ENCODE peak calls at places on chromosomes 12 and 14, in six cellular contexts. W, Y, T, F, B and K are unnamed samples. For H3K4me1, the result is how much of the 10 kb centered on the place peaks cover.

GRCh38 chr14:101927859-101928258 is 36.5 kb upstream of the DYNC1H1 start:
- DNase-seq in W (peak), Y (no peak), T (no peak), F (peak), B (peak), K (no peak)

GRCh38 chr12:67091204-67091603 is 178.0 kb upstream of the CAND1 start:
- DNase-seq in W (peak), Y (no peak), T (no peak), F (no peak), B (no peak), K (no peak)

GRCh38 chr12:2853626-2854025 is 3.2 kb downstream of the TEX52 start:
- DNase-seq in W (peak), Y (peak), T (peak), F (peak), B (peak), K (peak)

GRCh38 chr12:105507311-105508035 is 177.0 kb downstream of the C12orf75 start:
- DNase-seq in W (no peak), Y (no peak), T (no peak), F (no peak), B (no peak), K (no peak)

GRCh38 chr14:59328410-59328809 is 136.8 kb downstream of the GPR135 start:
- DNase-seq in W (no peak), Y (no peak), T (no peak), F (no peak), B (no peak), K (no peak)

GRCh38 chr14:83425138-83425537 is 1891.5 kb upstream of the SEL1L start:
- DNase-seq in W (no peak), Y (no peak), T (no peak), F (no peak), B (no peak), K (no peak)

GRCh38 chr14:58315606-58316005 is 17.3 kb downstream of the ARID4A start:
- DNase-seq in W (no peak), Y (no peak), T (no peak), F (no peak), B (no peak), K (no peak)

GRCh38 chr12:127343941-127344340 is 923.0 kb upstream of the TMEM132C start:
- DNase-seq in W (no peak), Y (no peak), T (no peak), F (no peak), B (no peak), K (no peak)

GRCh38 chr14:89773644-89774316 is 180.8 kb downstream of the EFCAB11 start:
- DNase-seq in W (peak), Y (peak), T (peak), F (no peak), B (no peak), K (peak)

GRCh38 chr14:30921305-30921704 is 46.9 kb downstream of the COCH start:
- DNase-seq in W (no peak), Y (no peak), T (no peak), F (no peak), B (no peak), K (no peak)

GRCh38 chr14:35858521-35859209 is 32.5 kb downstream of the BRMS1L start:
- DNase-seq in W (no peak), Y (no peak), T (no peak), F (no peak), B (no peak), K (no peak)

GRCh38 chr12:109728921-109729836 is 15.6 kb downstream of the FAM222A start:
- DNase-seq in W (no peak), Y (no peak), T (no peak), F (no peak), B (no peak), K (no peak)

GRCh38 chr12:108884116-108885012 is 4.5 kb downstream of the DAO start:
- DNase-seq in W (peak), Y (peak), T (peak), F (peak), B (peak), K (peak)

GRCh38 chr12:121214855-121215745 is 5.2 kb downstream of the P2RX4 start:
- DNase-seq in W (no peak), Y (peak), T (no peak), F (peak), B (no peak), K (no peak)

GRCh38 chr14:75476274-75476995 is 45.8 kb upstream of the BATF start:
- DNase-seq in W (peak), Y (peak), T (no peak), F (no peak), B (no peak), K (no peak)

GRCh38 chr14:65501328-65501727 is 88.8 kb downstream of the FUT8 start:
- DNase-seq in W (no peak), Y (no peak), T (no peak), F (no peak), B (no peak), K (no peak)

GRCh38 chr12:24770851-24771250 is 178.1 kb downstream of the BCAT1 start:
- DNase-seq in W (no peak), Y (no peak), T (no peak), F (no peak), B (no peak), K (no peak)
- H3K27ac ChIP-seq in W (no peak), Y (no peak), T (no peak), F (no peak), B (no peak), K (no peak)

GRCh38 chr14:21505009-21505553 is 6.1 kb downstream of the METTL3 start:
- DNase-seq in W (no peak), Y (no peak), T (no peak), F (no peak), B (no peak), K (no peak)

GRCh38 chr14:21510735-21511657 is at the start of gene METTL3:
- DNase-seq in W (peak), Y (peak), T (peak), F (peak), B (peak), K (peak)

GRCh38 chr14:21506557-21506956 is 4.6 kb downstream of the METTL3 start:
- DNase-seq in W (no peak), Y (no peak), T (no peak), F (no peak), B (no peak), K (no peak)

GRCh38 chr14:21514341-21514740 is 3.2 kb upstream of the METTL3 start:
- DNase-seq in W (no peak), Y (no peak), T (no peak), F (no peak), B (no peak), K (no peak)

DNA sequence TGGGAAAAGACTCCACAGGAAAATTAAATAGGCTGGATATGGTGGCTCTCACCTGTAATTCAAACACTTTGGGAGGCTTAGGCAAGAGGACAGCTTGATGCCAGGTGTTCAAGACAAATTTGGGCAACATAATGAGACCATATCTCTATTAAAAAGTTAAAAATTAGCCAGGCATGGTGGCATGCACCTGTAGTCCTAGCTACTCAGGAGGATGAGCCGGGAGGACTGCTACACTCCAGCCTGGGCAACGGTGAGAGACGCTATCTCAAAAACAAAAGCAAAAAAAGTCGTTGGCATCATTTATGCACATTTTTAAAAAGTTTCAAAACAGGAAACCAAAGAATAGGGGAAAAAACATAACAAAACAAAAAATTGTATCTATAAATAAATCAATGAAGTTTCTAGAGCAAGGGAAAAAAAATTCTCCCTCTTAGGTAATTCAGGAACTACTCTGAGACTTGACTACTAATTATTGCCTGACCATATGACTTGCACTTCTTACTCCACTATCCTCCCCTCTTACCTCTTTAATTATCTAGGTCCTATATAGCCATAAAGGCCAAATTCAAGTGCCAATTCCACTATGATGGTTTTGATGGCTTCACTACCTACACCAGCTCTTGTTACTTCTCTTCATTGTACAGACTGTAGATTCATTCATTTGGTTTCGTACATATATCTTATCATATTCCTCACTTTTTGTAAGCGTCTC is 1.6 kb downstream of the METTL3 start:
- DNase-seq in W (no peak), Y (no peak), T (no peak), F (no peak), B (no peak), K (no peak)
- H3K4me3 ChIP-seq in W (peak), Y (no peak), T (peak), F (peak), B (no peak), K (peak)

GRCh38 chr12:94618995-94619695 is 31.2 kb downstream of the TMCC3 start:
- DNase-seq in W (no peak), Y (peak), T (no peak), F (no peak), B (no peak), K (peak)
- H3K4me1 ChIP-seq in W (under half), Y (under half), T (under half), F (under half), B (under half), K (under half)

GRCh38 chr14:87581298-87581697 is 411.7 kb downstream of the GALC start:
- DNase-seq in W (no peak), Y (no peak), T (no peak), F (no peak), B (no peak), K (no peak)
- H3K27ac ChIP-seq in W (no peak), Y (no peak), T (no peak), F (no peak), B (no peak), K (no peak)

GRCh38 chr12:75481774-75482173 is 1.2 kb downstream of the GLIPR1 start:
- DNase-seq in W (no peak), Y (no peak), T (no peak), F (no peak), B (no peak), K (no peak)
- H3K4me3 ChIP-seq in W (no peak), Y (no peak), T (peak), F (peak), B (peak), K (peak)

DNA sequence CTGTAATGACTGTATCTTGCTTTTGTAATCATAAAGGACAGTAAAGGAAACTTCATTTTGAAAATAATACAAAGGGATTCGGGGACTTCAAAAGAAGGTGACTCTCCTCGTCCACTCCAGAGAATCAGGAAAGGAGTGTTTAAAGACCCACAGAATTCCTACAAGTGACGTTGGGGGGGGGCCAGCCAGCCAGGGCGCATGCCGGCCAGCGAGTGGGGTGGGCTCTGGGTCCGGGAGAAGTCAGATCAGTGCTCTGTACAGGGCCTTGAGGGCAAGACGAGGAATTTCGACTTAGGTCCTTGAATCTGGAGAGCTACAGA is 1.0 kb upstream of the CD9 start:
- DNase-seq in W (no peak), Y (no peak), T (no peak), F (no peak), B (no peak), K (no peak)
- H3K4me1 ChIP-seq in W (under half), Y (under half), T (under half), F (half or more), B (under half), K (under half)

GRCh38 chr12:69039881-69040280 is 106.9 kb upstream of the CPM start:
- DNase-seq in W (no peak), Y (no peak), T (no peak), F (no peak), B (no peak), K (no peak)

GRCh38 chr12:69036999-69037398 is 104.0 kb upstream of the CPM start:
- DNase-seq in W (no peak), Y (no peak), T (no peak), F (no peak), B (no peak), K (no peak)

DNA sequence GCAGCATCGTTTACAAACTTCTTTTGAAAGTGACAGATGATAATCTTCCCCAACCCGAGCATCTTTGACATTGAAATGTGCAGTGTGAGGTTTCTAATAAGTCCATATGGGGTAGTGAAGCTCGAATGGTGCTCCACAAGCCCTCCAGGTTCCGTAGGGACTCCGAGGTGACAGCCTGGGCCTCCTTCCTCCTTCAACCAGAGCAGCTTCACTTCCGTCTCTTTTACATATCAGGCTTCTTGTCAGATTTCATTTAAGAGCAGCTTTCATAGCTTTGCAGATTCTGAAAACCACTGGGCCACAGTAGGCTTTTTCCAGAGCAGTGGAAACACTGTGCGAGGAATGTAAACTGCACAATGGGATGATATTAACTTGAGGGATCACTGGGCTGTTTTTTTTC is 103.6 kb upstream of the CPM start:
- DNase-seq in W (no peak), Y (no peak), T (no peak), F (no peak), B (no peak), K (no peak)
- H3K27ac ChIP-seq in W (no peak), Y (no peak), T (no peak), F (no peak), B (no peak), K (no peak)